ENCODE peak calls at places on chromosomes 6 and 20, in ten cellular contexts. B is kidney tubule cell; S is stromal cell of bone marrow; U is occipital lobe; O is effector CD4-positive, alpha-beta T cell; V is GM20000; D is stimulated activated naive CD8-positive, alpha-beta T cell treated with anti-CD3 and anti-CD28 coated beads, Interleukin-15, Interleukin-2, amounts not matched to agents 100 U/mL and 50 U/mL, for 24 hours; T is posterior cingulate gyrus; Q is stimulated activated CD4-positive, alpha-beta T cell treated with anti-CD3 and anti-CD28 coated beads, Interleukin-15, amount 100 ng/mL, for 1 hour; H is RPMI8226. N is an unnamed sample.

GRCh38 chr6:52227495-52227894 is 16.8 kb downstream of the IL17F start:
- DNase-seq in V (peak; percentile 75), S (no peak), D (peak; percentile 73), O (no peak), U (no peak), Q (no peak), B (no peak), T (no peak), H (no peak), N (no peak)

GRCh38 chr6:52509281-52510212 is 67.3 kb downstream of the TRAM2 start:
- DNase-seq in U (no peak), T (no peak), O (no peak), B (peak; percentile 64), S (no peak), H (no peak), V (no peak), Q (no peak), D (no peak), N (no peak)

GRCh38 chr20:59402697-59403096 is 102.3 kb downstream of the EDN3 start:
- DNase-seq in Q (no peak), D (no peak), H (peak; percentile 53), O (no peak), S (no peak), B (no peak), V (no peak), T (no peak), U (no peak), N (no peak)

GRCh38 chr6:82954937-82955577 is 110.6 kb downstream of the UBE3D start:
- DNase-seq in S (peak; percentile 56), H (no peak), O (no peak), B (peak; percentile 88), T (no peak), V (no peak), U (no peak), Q (no peak), D (no peak), N (no peak)

GRCh38 chr20:56579261-56579660 is 46.2 kb downstream of the FAM209B start:
- DNase-seq in T (no peak), V (no peak), U (no peak), S (no peak), B (no peak), Q (no peak), H (no peak), D (no peak), O (no peak), N (no peak)

GRCh38 chr20:33037456-33037855 is 6.0 kb downstream of the BPIFB6 start:
- DNase-seq in U (no peak), D (no peak), B (no peak), T (no peak), Q (no peak), V (no peak), S (no peak), H (no peak), O (no peak), N (no peak)

GRCh38 chr6:166395778-166396177 is 13.0 kb upstream of the MPC1 start:
- DNase-seq in O (no peak), S (no peak), D (no peak), U (no peak), B (no peak), T (no peak), Q (no peak), V (no peak), H (no peak), N (no peak)

GRCh38 chr6:10763006-10763405 is 15.4 kb downstream of the TMEM14B start:
- DNase-seq in O (no peak), Q (no peak), D (no peak), S (no peak), V (no peak), B (peak; percentile 38), T (no peak), U (no peak), H (no peak), N (no peak)

GRCh38 chr6:48109902-48110301 is 1.1 kb downstream of the PTCHD4 start:
- DNase-seq in S (no peak), H (no peak), B (no peak), D (no peak), V (no peak), O (no peak), Q (no peak), T (no peak), U (no peak), N (no peak)

GRCh38 chr20:59526242-59527225 is 77.8 kb upstream of the PHACTR3 start:
- DNase-seq in V (no peak), S (no peak), U (no peak), T (no peak), O (no peak), Q (no peak), H (no peak), D (no peak), B (no peak), N (no peak)

GRCh38 chr6:106666290-106667021 is 37.1 kb downstream of the QRSL1 start:
- DNase-seq in Q (no peak), S (no peak), B (no peak), D (no peak), U (no peak), H (no peak), O (no peak), V (peak; percentile 21), T (no peak), N (no peak)

GRCh38 chr6:65771946-65772345 is 64.9 kb upstream of the EYS start:
- DNase-seq in D (no peak), T (no peak), B (no peak), H (no peak), O (no peak), Q (no peak), U (no peak), S (no peak), V (no peak), N (no peak)

GRCh38 chr20:33947709-33948295 is 45.9 kb upstream of the RALY start:
- DNase-seq in T (no peak), D (peak; percentile 62), V (peak; percentile 42), H (peak; percentile 73), S (no peak), U (no peak), O (peak; percentile 14), Q (no peak), B (peak; percentile 62), N (no peak)

GRCh38 chr6:38035478-38035877 is 216.0 kb downstream of the ZFAND3 start:
- DNase-seq in Q (no peak), T (no peak), U (no peak), S (no peak), B (no peak), V (no peak), D (no peak), O (no peak), H (no peak), N (no peak)

GRCh38 chr6:127026247-127026646 is 92.2 kb upstream of the RSPO3 start:
- DNase-seq in V (no peak), H (no peak), S (no peak), U (no peak), B (peak; percentile 89), T (no peak), O (no peak), Q (no peak), D (no peak), N (no peak)

GRCh38 chr6:128655978-128656498 is 135.6 kb upstream of the PTPRK start:
- DNase-seq in T (no peak), U (no peak), O (no peak), B (peak; percentile 100), V (peak; percentile 14), Q (no peak), S (peak; percentile 78), H (no peak), D (peak; percentile 24), N (no peak)

GRCh38 chr6:2353412-2354137 is 108.2 kb upstream of the GMDS start:
- DNase-seq in H (peak; percentile 82), O (peak; percentile 30), V (peak; percentile 48), B (peak; percentile 74), U (peak; percentile 19), Q (no peak), S (peak; percentile 66), D (peak; percentile 60), T (peak; percentile 64), N (no peak)

N was measured in cortex of kidney.